ENCODE peak calls at places on chromosomes 3 and 15, in ten cellular contexts. One of them, this sample, is unnamed. For H3K4me1, the result is how much of the 10 kb centered on the place peaks cover.

GRCh38 chr15:62306851-62307504 is 141.9 kb upstream of the C2CD4B start:
- DNase-seq in neural progenitor cell: peak
- DNase-seq in iPS DF 6.9: peak
- DNase-seq in K562: peak
- DNase-seq in testis: peak
- DNase-seq in SJSA1: peak
- DNase-seq in ovary: peak
- DNase-seq in mesenchymal stem cell: peak
- DNase-seq in OCI-LY7: peak
- DNase-seq in colonic mucosa: peak
- DNase-seq in this sample: no peak

GRCh38 chr3:114454592-114455251 is 160.9 kb downstream of the TIGIT start:
- DNase-seq in ovary: peak
- DNase-seq in SJSA1: peak
- DNase-seq in K562: no peak
- DNase-seq in mesenchymal stem cell: peak
- DNase-seq in OCI-LY7: peak
- DNase-seq in testis: peak
- DNase-seq in iPS DF 6.9: no peak
- DNase-seq in neural progenitor cell: peak
- DNase-seq in colonic mucosa: no peak
- DNase-seq in this sample: no peak

GRCh38 chr3:127867986-127868385 is 45.7 kb upstream of the MGLL start:
- DNase-seq in colonic mucosa: no peak
- DNase-seq in OCI-LY7: no peak
- DNase-seq in ovary: no peak
- DNase-seq in K562: no peak
- DNase-seq in testis: no peak
- DNase-seq in iPS DF 6.9: no peak
- DNase-seq in mesenchymal stem cell: no peak
- DNase-seq in SJSA1: no peak
- DNase-seq in neural progenitor cell: no peak
- DNase-seq in this sample: no peak

GRCh38 chr3:194201953-194202666 is 66.2 kb downstream of the HES1 start:
- DNase-seq in neural progenitor cell: no peak
- DNase-seq in colonic mucosa: no peak
- DNase-seq in mesenchymal stem cell: no peak
- DNase-seq in testis: no peak
- DNase-seq in OCI-LY7: no peak
- DNase-seq in iPS DF 6.9: no peak
- DNase-seq in SJSA1: no peak
- DNase-seq in ovary: no peak
- DNase-seq in K562: no peak
- DNase-seq in this sample: no peak

GRCh38 chr3:49032646-49033304 is 3.6 kb upstream of the IMPDH2 start:
- DNase-seq in SJSA1: no peak
- DNase-seq in iPS DF 6.9: no peak
- DNase-seq in OCI-LY7: no peak
- DNase-seq in testis: no peak
- DNase-seq in colonic mucosa: no peak
- DNase-seq in ovary: no peak
- DNase-seq in neural progenitor cell: no peak
- DNase-seq in K562: no peak
- DNase-seq in mesenchymal stem cell: no peak
- DNase-seq in this sample: no peak

GRCh38 chr3:159734681-159735080 is 254.0 kb upstream of the IL12A start:
- DNase-seq in neural progenitor cell: no peak
- DNase-seq in K562: no peak
- DNase-seq in ovary: no peak
- DNase-seq in mesenchymal stem cell: no peak
- DNase-seq in colonic mucosa: no peak
- DNase-seq in iPS DF 6.9: no peak
- DNase-seq in SJSA1: no peak
- DNase-seq in testis: no peak
- DNase-seq in OCI-LY7: no peak
- DNase-seq in this sample: no peak

GRCh38 chr3:20622304-20622703 is 436.3 kb upstream of the SGO1 start:
- DNase-seq in neural progenitor cell: no peak
- DNase-seq in mesenchymal stem cell: peak
- DNase-seq in colonic mucosa: no peak
- DNase-seq in testis: no peak
- DNase-seq in ovary: no peak
- DNase-seq in K562: no peak
- DNase-seq in iPS DF 6.9: no peak
- DNase-seq in SJSA1: no peak
- DNase-seq in OCI-LY7: no peak
- DNase-seq in this sample: no peak

GRCh38 chr3:142925140-142925539 is 36.3 kb upstream of the PCOLCE2 start:
- DNase-seq in SJSA1: no peak
- DNase-seq in OCI-LY7: no peak
- DNase-seq in mesenchymal stem cell: no peak
- DNase-seq in neural progenitor cell: no peak
- DNase-seq in colonic mucosa: no peak
- DNase-seq in testis: no peak
- DNase-seq in K562: no peak
- DNase-seq in ovary: no peak
- DNase-seq in iPS DF 6.9: no peak
- DNase-seq in this sample: no peak

GRCh38 chr3:108035751-108036150 is 55.1 kb downstream of the CD47 start:
- DNase-seq in neural progenitor cell: no peak
- DNase-seq in K562: no peak
- DNase-seq in ovary: no peak
- DNase-seq in iPS DF 6.9: no peak
- DNase-seq in SJSA1: no peak
- DNase-seq in testis: no peak
- DNase-seq in colonic mucosa: no peak
- DNase-seq in mesenchymal stem cell: no peak
- DNase-seq in OCI-LY7: no peak
- DNase-seq in this sample: no peak

GRCh38 chr3:172320468-172320867 is 127.8 kb downstream of the GHSR start:
- DNase-seq in SJSA1: no peak
- DNase-seq in ovary: no peak
- DNase-seq in testis: no peak
- DNase-seq in mesenchymal stem cell: no peak
- DNase-seq in K562: no peak
- DNase-seq in colonic mucosa: no peak
- DNase-seq in iPS DF 6.9: no peak
- DNase-seq in neural progenitor cell: no peak
- DNase-seq in OCI-LY7: no peak
- DNase-seq in this sample: no peak

GRCh38 chr15:60353245-60353940 is 44.4 kb downstream of the ANXA2 start:
- DNase-seq in mesenchymal stem cell: peak
- DNase-seq in colonic mucosa: no peak
- DNase-seq in neural progenitor cell: no peak
- DNase-seq in K562: no peak
- DNase-seq in ovary: no peak
- DNase-seq in OCI-LY7: no peak
- DNase-seq in SJSA1: no peak
- DNase-seq in iPS DF 6.9: no peak
- DNase-seq in testis: no peak
- DNase-seq in this sample: no peak

GRCh38 chr15:69604050-69604378 is 151.4 kb downstream of the RPLP1 start:
- DNase-seq in K562: no peak
- DNase-seq in OCI-LY7: no peak
- DNase-seq in neural progenitor cell: no peak
- DNase-seq in SJSA1: no peak
- DNase-seq in ovary: no peak
- DNase-seq in colonic mucosa: peak
- DNase-seq in iPS DF 6.9: peak
- DNase-seq in mesenchymal stem cell: no peak
- DNase-seq in testis: no peak
- DNase-seq in this sample: no peak

GRCh38 chr3:138946554-138947302 is at the start of the genes FOXL2 and FOXL2NB:
- DNase-seq in testis: peak
- DNase-seq in ovary: peak
- DNase-seq in K562: peak
- DNase-seq in neural progenitor cell: peak
- DNase-seq in OCI-LY7: no peak
- DNase-seq in SJSA1: no peak
- DNase-seq in colonic mucosa: no peak
- DNase-seq in mesenchymal stem cell: peak
- DNase-seq in iPS DF 6.9: no peak
- DNase-seq in this sample: no peak

GRCh38 chr3:155231792-155232191 is 61.7 kb downstream of the STRIT1 start:
- DNase-seq in iPS DF 6.9: no peak
- DNase-seq in neural progenitor cell: no peak
- DNase-seq in testis: no peak
- DNase-seq in SJSA1: no peak
- DNase-seq in OCI-LY7: no peak
- DNase-seq in colonic mucosa: no peak
- DNase-seq in mesenchymal stem cell: no peak
- DNase-seq in ovary: no peak
- DNase-seq in K562: no peak
- DNase-seq in this sample: no peak
- H3K27ac ChIP-seq in iPS DF 6.9: no peak
- H3K27ac ChIP-seq in neural progenitor cell: no peak
- H3K27ac ChIP-seq in testis: peak
- H3K27ac ChIP-seq in SJSA1: no peak
- H3K27ac ChIP-seq in OCI-LY7: no peak
- H3K27ac ChIP-seq in colonic mucosa: no peak
- H3K27ac ChIP-seq in mesenchymal stem cell: no peak
- H3K27ac ChIP-seq in ovary: no peak
- H3K27ac ChIP-seq in K562: no peak
- H3K27ac ChIP-seq in this sample: peak

DNA sequence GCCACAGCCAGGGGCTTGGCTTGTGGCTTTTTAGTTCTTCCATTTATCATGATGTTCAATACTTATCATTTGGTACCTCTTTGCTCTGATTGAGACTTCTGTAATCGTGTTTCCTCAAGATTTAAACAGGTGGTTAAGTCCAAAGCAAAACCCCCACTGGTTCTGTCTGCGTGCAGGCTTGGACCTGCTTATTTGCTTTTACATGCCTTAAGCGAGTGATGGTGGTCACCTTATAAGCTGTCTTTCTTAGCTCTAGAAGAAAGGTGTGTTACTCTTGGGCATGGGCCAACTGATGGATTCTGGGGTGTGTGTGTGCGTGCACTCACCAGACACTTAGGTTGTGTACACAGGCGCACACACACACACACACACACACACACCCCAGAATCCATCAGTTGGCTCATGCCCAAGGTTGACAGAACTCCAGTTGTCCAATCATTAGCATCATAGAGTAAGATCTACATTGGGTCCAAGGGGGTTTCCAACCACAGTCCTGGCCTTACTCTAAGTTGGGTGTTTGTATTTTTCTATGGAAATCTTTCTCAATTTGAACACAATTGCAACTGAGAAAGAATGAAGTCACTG is 1.2 kb downstream of the MYZAP start:
- DNase-seq in SJSA1: no peak
- DNase-seq in OCI-LY7: no peak
- DNase-seq in neural progenitor cell: no peak
- DNase-seq in K562: no peak
- DNase-seq in iPS DF 6.9: no peak
- DNase-seq in colonic mucosa: no peak
- DNase-seq in ovary: no peak
- DNase-seq in mesenchymal stem cell: no peak
- DNase-seq in testis: no peak
- DNase-seq in this sample: no peak
- H3K4me1 ChIP-seq in SJSA1: under half
- H3K4me1 ChIP-seq in OCI-LY7: under half
- H3K4me1 ChIP-seq in neural progenitor cell: under half
- H3K4me1 ChIP-seq in K562: under half
- H3K4me1 ChIP-seq in iPS DF 6.9: under half
- H3K4me1 ChIP-seq in colonic mucosa: under half
- H3K4me1 ChIP-seq in ovary: under half
- H3K4me1 ChIP-seq in mesenchymal stem cell: under half
- H3K4me1 ChIP-seq in testis: under half
- H3K4me1 ChIP-seq in this sample: under half

GRCh38 chr3:169429328-169429727 is 234.2 kb downstream of the MECOM start:
- DNase-seq in OCI-LY7: no peak
- DNase-seq in K562: no peak
- DNase-seq in mesenchymal stem cell: no peak
- DNase-seq in iPS DF 6.9: no peak
- DNase-seq in colonic mucosa: no peak
- DNase-seq in SJSA1: no peak
- DNase-seq in testis: no peak
- DNase-seq in ovary: no peak
- DNase-seq in neural progenitor cell: no peak
- DNase-seq in this sample: no peak

GRCh38 chr3:169430687-169431404 is 232.7 kb downstream of the MECOM start:
- DNase-seq in SJSA1: no peak
- DNase-seq in testis: no peak
- DNase-seq in K562: no peak
- DNase-seq in mesenchymal stem cell: no peak
- DNase-seq in colonic mucosa: peak
- DNase-seq in ovary: no peak
- DNase-seq in neural progenitor cell: no peak
- DNase-seq in iPS DF 6.9: no peak
- DNase-seq in OCI-LY7: peak
- DNase-seq in this sample: no peak

GRCh38 chr3:169432692-169433432 is 230.7 kb downstream of the MECOM start:
- DNase-seq in mesenchymal stem cell: no peak
- DNase-seq in ovary: no peak
- DNase-seq in SJSA1: no peak
- DNase-seq in OCI-LY7: no peak
- DNase-seq in neural progenitor cell: no peak
- DNase-seq in colonic mucosa: no peak
- DNase-seq in K562: no peak
- DNase-seq in testis: no peak
- DNase-seq in iPS DF 6.9: no peak
- DNase-seq in this sample: no peak
- H3K27ac ChIP-seq in mesenchymal stem cell: no peak
- H3K27ac ChIP-seq in ovary: no peak
- H3K27ac ChIP-seq in SJSA1: no peak
- H3K27ac ChIP-seq in OCI-LY7: no peak
- H3K27ac ChIP-seq in neural progenitor cell: no peak
- H3K27ac ChIP-seq in colonic mucosa: no peak
- H3K27ac ChIP-seq in K562: no peak
- H3K27ac ChIP-seq in testis: no peak
- H3K27ac ChIP-seq in iPS DF 6.9: no peak
- H3K27ac ChIP-seq in this sample: no peak

GRCh38 chr15:98790270-98790669 is 141.9 kb downstream of the IGF1R start:
- DNase-seq in ovary: no peak
- DNase-seq in mesenchymal stem cell: no peak
- DNase-seq in colonic mucosa: no peak
- DNase-seq in iPS DF 6.9: no peak
- DNase-seq in K562: no peak
- DNase-seq in OCI-LY7: no peak
- DNase-seq in neural progenitor cell: no peak
- DNase-seq in testis: no peak
- DNase-seq in SJSA1: no peak
- DNase-seq in this sample: no peak
- H3K4me1 ChIP-seq in ovary: under half
- H3K4me1 ChIP-seq in mesenchymal stem cell: under half
- H3K4me1 ChIP-seq in colonic mucosa: under half
- H3K4me1 ChIP-seq in iPS DF 6.9: under half
- H3K4me1 ChIP-seq in K562: under half
- H3K4me1 ChIP-seq in OCI-LY7: under half
- H3K4me1 ChIP-seq in neural progenitor cell: half or more
- H3K4me1 ChIP-seq in testis: under half
- H3K4me1 ChIP-seq in SJSA1: under half
- H3K4me1 ChIP-seq in this sample: under half

DNA sequence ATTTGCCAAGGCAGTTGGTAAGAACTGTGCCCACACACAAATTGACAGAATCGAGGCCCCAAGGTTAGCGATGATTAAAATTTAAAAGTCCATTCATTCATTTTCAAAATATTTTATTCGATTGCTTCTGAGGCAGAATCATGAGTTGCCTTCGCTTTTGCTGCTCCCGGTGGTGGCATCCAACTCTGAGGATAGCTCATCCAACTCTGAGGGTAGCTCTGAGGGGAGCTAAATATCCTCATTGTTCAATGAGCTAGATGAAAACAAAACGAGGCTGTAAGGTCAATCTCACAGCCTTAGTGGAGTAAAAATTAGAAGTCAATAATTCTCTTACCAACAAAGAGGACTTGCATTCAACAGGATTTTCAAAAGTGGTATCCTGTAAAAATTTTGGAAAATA is 901 bp upstream of the CHL1 start:
- DNase-seq in OCI-LY7: no peak
- DNase-seq in SJSA1: no peak
- DNase-seq in ovary: no peak
- DNase-seq in iPS DF 6.9: no peak
- DNase-seq in mesenchymal stem cell: no peak
- DNase-seq in testis: no peak
- DNase-seq in K562: no peak
- DNase-seq in neural progenitor cell: peak
- DNase-seq in colonic mucosa: no peak
- DNase-seq in this sample: no peak
- H3K27ac ChIP-seq in OCI-LY7: no peak
- H3K27ac ChIP-seq in SJSA1: no peak
- H3K27ac ChIP-seq in ovary: no peak
- H3K27ac ChIP-seq in iPS DF 6.9: no peak
- H3K27ac ChIP-seq in mesenchymal stem cell: no peak
- H3K27ac ChIP-seq in testis: no peak
- H3K27ac ChIP-seq in K562: no peak
- H3K27ac ChIP-seq in neural progenitor cell: no peak
- H3K27ac ChIP-seq in colonic mucosa: no peak
- H3K27ac ChIP-seq in this sample: no peak

This sample was measured in esophagus squamous epithelium.